ENCODE peak calls at places on chromosome 9, in nine cellular contexts. D, J, Q, E, I, M, O, A and K are unnamed samples.

GRCh38 chr9:76610009-76610352 is 151.0 kb downstream of the GCNT1 start:
- DNase-seq in D (no peak), J (no peak), Q (peak), E (peak), I (peak), M (no peak), O (no peak), A (no peak), K (peak)

GRCh38 chr9:37534412-37534811 is 41.8 kb downstream of the FBXO10 start:
- DNase-seq in D (no peak), J (no peak), Q (no peak), E (no peak), I (no peak), M (no peak), O (no peak), A (no peak), K (peak)

GRCh38 chr9:113185271-113185670 is 34.5 kb downstream of the SLC31A2 start:
- DNase-seq in D (no peak), J (no peak), Q (no peak), E (peak), I (no peak), M (no peak), O (no peak), A (no peak), K (no peak)

GRCh38 chr9:126513159-126514036 is 100.3 kb upstream of the LMX1B start:
- DNase-seq in D (no peak), J (no peak), Q (no peak), E (no peak), I (no peak), M (no peak), O (peak), A (peak), K (no peak)

GRCh38 chr9:125835655-125836054 is 88.5 kb downstream of the PBX3 start:
- DNase-seq in D (no peak), J (no peak), Q (no peak), E (no peak), I (no peak), M (peak), O (no peak), A (no peak), K (no peak)

GRCh38 chr9:126844085-126844484 is 16.4 kb upstream of the ZBTB34 start:
- DNase-seq in D (peak), J (no peak), Q (no peak), E (peak), I (no peak), M (peak), O (peak), A (no peak), K (no peak)

GRCh38 chr9:87336407-87336806 is 161.3 kb upstream of the DAPK1 start:
- DNase-seq in D (peak), J (no peak), Q (no peak), E (peak), I (no peak), M (no peak), O (no peak), A (no peak), K (no peak)

GRCh38 chr9:104784098-104784497 is 20.2 kb downstream of the NIPSNAP3B start:
- DNase-seq in D (no peak), J (no peak), Q (no peak), E (no peak), I (no peak), M (no peak), O (no peak), A (no peak), K (no peak)

GRCh38 chr9:135818718-135819475 is 88.4 kb downstream of the CAMSAP1 start:
- DNase-seq in D (no peak), J (no peak), Q (no peak), E (no peak), I (no peak), M (no peak), O (no peak), A (no peak), K (no peak)

GRCh38 chr9:107423540-107423939 is 66.0 kb downstream of the KLF4 start:
- DNase-seq in D (no peak), J (no peak), Q (no peak), E (no peak), I (no peak), M (no peak), O (no peak), A (no peak), K (no peak)

GRCh38 chr9:98774746-98775145 is 21.6 kb downstream of the ANKS6 start:
- DNase-seq in D (no peak), J (peak), Q (no peak), E (peak), I (no peak), M (no peak), O (no peak), A (no peak), K (no peak)

GRCh38 chr9:78325846-78326350 is 29.0 kb downstream of the PSAT1 start:
- DNase-seq in D (peak), J (peak), Q (no peak), E (no peak), I (no peak), M (no peak), O (no peak), A (no peak), K (no peak)

GRCh38 chr9:75775966-75776691 is 114.3 kb upstream of the PCSK5 start:
- DNase-seq in D (no peak), J (no peak), Q (no peak), E (no peak), I (no peak), M (no peak), O (no peak), A (no peak), K (no peak)

GRCh38 chr9:130054428-130054786 is 701 bp downstream of the GPR107 start:
- DNase-seq in D (no peak), J (no peak), Q (no peak), E (peak), I (no peak), M (peak), O (peak), A (no peak), K (no peak)

GRCh38 chr9:76665458-76665857 is 98.8 kb upstream of the PCA3 start:
- DNase-seq in D (no peak), J (no peak), Q (no peak), E (no peak), I (no peak), M (no peak), O (peak), A (no peak), K (no peak)

GRCh38 chr9:133786371-133786753 is 48.2 kb upstream of the SARDH start:
- DNase-seq in D (no peak), J (no peak), Q (no peak), E (no peak), I (no peak), M (no peak), O (no peak), A (peak), K (no peak)

GRCh38 chr9:3963266-3964019 is 336.4 kb downstream of the GLIS3 start:
- DNase-seq in D (peak), J (no peak), Q (peak), E (peak), I (peak), M (peak), O (peak), A (no peak), K (no peak)

GRCh38 chr9:130891699-130892502 is 4.7 kb downstream of the QRFP start:
- DNase-seq in D (no peak), J (peak), Q (no peak), E (no peak), I (no peak), M (no peak), O (no peak), A (peak), K (no peak)

GRCh38 chr9:112487799-112488345 is 1.2 kb downstream of the KIAA1958 start:
- DNase-seq in D (peak), J (peak), Q (no peak), E (peak), I (no peak), M (no peak), O (peak), A (no peak), K (no peak)

GRCh38 chr9:131641618-131642495 is 96.5 kb downstream of the PRRT1B start:
- DNase-seq in D (peak), J (no peak), Q (peak), E (no peak), I (no peak), M (no peak), O (no peak), A (no peak), K (no peak)

GRCh38 chr9:27118916-27119315 is 9.9 kb downstream of the TEK start:
- DNase-seq in D (no peak), J (no peak), Q (no peak), E (peak), I (no peak), M (peak), O (peak), A (no peak), K (no peak)

GRCh38 chr9:36140086-36141084 is 3.9 kb downstream of the GLIPR2 start:
- DNase-seq in D (no peak), J (no peak), Q (no peak), E (no peak), I (no peak), M (no peak), O (no peak), A (peak), K (no peak)

GRCh38 chr9:113895526-113895925 is 19.4 kb downstream of the ZNF618 start:
- DNase-seq in D (peak), J (no peak), Q (no peak), E (no peak), I (no peak), M (no peak), O (no peak), A (no peak), K (no peak)

GRCh38 chr9:98997580-98997979 is 53.9 kb downstream of the COL15A1 start:
- DNase-seq in D (no peak), J (no peak), Q (no peak), E (peak), I (no peak), M (no peak), O (peak), A (no peak), K (no peak)

GRCh38 chr9:98516205-98516896 is 192.4 kb downstream of the GABBR2 start:
- DNase-seq in D (no peak), J (no peak), Q (no peak), E (no peak), I (no peak), M (no peak), O (no peak), A (no peak), K (no peak)

GRCh38 chr9:130408669-130409068 is 36.1 kb upstream of the ASS1 start:
- DNase-seq in D (no peak), J (no peak), Q (no peak), E (no peak), I (no peak), M (no peak), O (no peak), A (no peak), K (no peak)

GRCh38 chr9:109281518-109281917 is 39.3 kb downstream of the EPB41L4B start:
- DNase-seq in D (no peak), J (no peak), Q (no peak), E (no peak), I (no peak), M (no peak), O (no peak), A (no peak), K (no peak)
- H3K27ac ChIP-seq in D (no peak), J (no peak), Q (no peak), E (no peak), I (no peak), M (no peak), O (no peak), A (no peak), K (no peak)

GRCh38 chr9:607417-607816 is 234.1 kb upstream of the DMRT1 start:
- DNase-seq in D (no peak), J (no peak), Q (no peak), E (no peak), I (no peak), M (no peak), O (peak), A (no peak), K (no peak)
- H3K27ac ChIP-seq in D (no peak), J (no peak), Q (no peak), E (no peak), I (no peak), M (no peak), O (peak), A (no peak), K (no peak)

GRCh38 chr9:128242828-128243485 is 32.9 kb downstream of the GOLGA2 start:
- DNase-seq in D (no peak), J (peak), Q (peak), E (peak), I (no peak), M (no peak), O (no peak), A (no peak), K (peak)
- H3K27ac ChIP-seq in D (no peak), J (peak), Q (no peak), E (peak), I (no peak), M (no peak), O (no peak), A (no peak), K (no peak)

GRCh38 chr9:137069508-137070071 is 767 bp downstream of the SAPCD2 start:
- DNase-seq in D (no peak), J (peak), Q (no peak), E (no peak), I (no peak), M (no peak), O (no peak), A (peak), K (peak)

GRCh38 chr9:137070906-137071275 is 534 bp upstream of the SAPCD2 start:
- DNase-seq in D (no peak), J (peak), Q (no peak), E (no peak), I (no peak), M (no peak), O (no peak), A (no peak), K (peak)

GRCh38 chr9:137068539-137069507 is 1.5 kb downstream of the SAPCD2 start:
- DNase-seq in D (no peak), J (no peak), Q (no peak), E (no peak), I (no peak), M (no peak), O (no peak), A (peak), K (peak)

GRCh38 chr9:137070201-137070905 is at the start of gene SAPCD2:
- DNase-seq in D (peak), J (peak), Q (peak), E (peak), I (peak), M (peak), O (peak), A (peak), K (peak)

GRCh38 chr9:137071282-137071681 is 925 bp upstream of the SAPCD2 start:
- DNase-seq in D (no peak), J (no peak), Q (no peak), E (no peak), I (no peak), M (no peak), O (no peak), A (peak), K (no peak)
- H3K27ac ChIP-seq in D (peak), J (peak), Q (no peak), E (no peak), I (no peak), M (no peak), O (no peak), A (peak), K (peak)

GRCh38 chr9:109883623-109884022 is 103.6 kb downstream of the PALM2AKAP2 start:
- DNase-seq in D (no peak), J (no peak), Q (no peak), E (no peak), I (no peak), M (no peak), O (no peak), A (no peak), K (no peak)

GRCh38 chr9:109889456-109889855 is 109.5 kb downstream of the PALM2AKAP2 start:
- DNase-seq in D (no peak), J (no peak), Q (no peak), E (no peak), I (no peak), M (no peak), O (peak), A (no peak), K (no peak)

GRCh38 chr9:109887079-109887478 is 107.1 kb downstream of the PALM2AKAP2 start:
- DNase-seq in D (no peak), J (no peak), Q (no peak), E (peak), I (no peak), M (peak), O (peak), A (no peak), K (no peak)

GRCh38 chr9:109886050-109886449 is 106.1 kb downstream of the PALM2AKAP2 start:
- DNase-seq in D (no peak), J (no peak), Q (no peak), E (no peak), I (no peak), M (peak), O (no peak), A (no peak), K (no peak)

GRCh38 chr9:109886617-109887016 is 106.6 kb downstream of the PALM2AKAP2 start:
- DNase-seq in D (no peak), J (no peak), Q (no peak), E (peak), I (no peak), M (no peak), O (peak), A (no peak), K (no peak)
- H3K27ac ChIP-seq in D (no peak), J (no peak), Q (no peak), E (peak), I (no peak), M (no peak), O (peak), A (peak), K (no peak)